ENCODE peak calls at places on chromosome 1, in seven cellular contexts. D, V, I, N, J, L and M are unnamed samples. For H3K79me1, the result is how much of the 10 kb centered on the place peaks cover.

GRCh38 chr1:18288609-18289219 is 181.1 kb downstream of the IGSF21 start:
- DNase-seq in D (no peak), V (peak), I (no peak), N (no peak), J (no peak), L (no peak), M (no peak)

GRCh38 chr1:216910081-216910840 is 187.0 kb upstream of the ESRRG start:
- DNase-seq in D (no peak), V (no peak), I (no peak), N (no peak), J (peak), L (no peak), M (no peak)

GRCh38 chr1:7352364-7352763 is 418.7 kb upstream of the VAMP3 start:
- DNase-seq in D (no peak), V (no peak), I (no peak), N (no peak), J (no peak), L (no peak), M (no peak)

GRCh38 chr1:1153874-1154273 is 19.8 kb upstream of the TTLL10 start:
- DNase-seq in D (no peak), V (no peak), I (no peak), N (no peak), J (peak), L (no peak), M (no peak)

GRCh38 chr1:90413519-90413918 is 303.6 kb downstream of the BARHL2 start:
- DNase-seq in D (no peak), V (no peak), I (no peak), N (no peak), J (no peak), L (no peak), M (no peak)

GRCh38 chr1:15923241-15923640 is 52.7 kb downstream of the ZBTB17 start:
- DNase-seq in D (no peak), V (no peak), I (peak), N (no peak), J (peak), L (no peak), M (peak)

GRCh38 chr1:15424146-15424667 is 14.0 kb upstream of the CTRC start:
- DNase-seq in D (no peak), V (no peak), I (no peak), N (no peak), J (no peak), L (no peak), M (no peak)

GRCh38 chr1:12376236-12377064 is 146.6 kb downstream of the VPS13D start:
- DNase-seq in D (no peak), V (no peak), I (peak), N (no peak), J (no peak), L (no peak), M (no peak)

GRCh38 chr1:34982820-34983376 is 2.2 kb downstream of the TMEM35B start:
- DNase-seq in D (no peak), V (no peak), I (no peak), N (no peak), J (no peak), L (no peak), M (peak)

GRCh38 chr1:15985611-15986272 is 9.8 kb upstream of the ZBTB17 start:
- DNase-seq in D (no peak), V (no peak), I (peak), N (no peak), J (no peak), L (no peak), M (peak)

GRCh38 chr1:10900691-10901090 is 104.2 kb upstream of the CASZ1 start:
- DNase-seq in D (no peak), V (peak), I (peak), N (no peak), J (no peak), L (no peak), M (no peak)
- H3K23ac ChIP-seq in D (no peak), V (no peak), I (no peak), N (no peak), J (no peak), L (no peak), M (no peak)

GRCh38 chr1:42746436-42747105 is 6.5 kb upstream of the CLDN19 start:
- DNase-seq in D (no peak), V (no peak), I (no peak), N (no peak), J (no peak), L (no peak), M (no peak)
- H2BK5ac ChIP-seq in D (no peak), V (no peak), I (no peak), N (no peak), J (no peak), L (no peak), M (no peak)

DNA sequence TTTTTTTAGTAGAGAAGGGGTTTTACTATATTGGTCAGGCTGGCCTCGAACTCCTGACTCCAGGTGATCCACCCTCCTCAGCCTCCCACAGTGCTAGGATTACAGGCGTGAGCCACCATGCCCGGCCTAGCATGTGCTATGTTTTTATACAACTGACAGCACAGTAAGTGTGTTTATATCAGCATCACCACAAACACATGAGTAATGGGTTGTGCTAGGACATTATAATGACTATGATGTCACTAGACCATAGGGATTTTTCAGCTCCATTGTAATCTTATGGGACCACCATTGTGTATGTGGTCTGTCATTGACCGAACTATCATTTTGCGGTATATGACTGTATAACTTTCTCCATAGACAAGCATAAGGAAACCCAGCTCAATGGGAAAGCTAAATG is 6.3 kb downstream of the LEFTY2 start:
- DNase-seq in D (no peak), V (no peak), I (no peak), N (no peak), J (peak), L (no peak), M (peak)
- H3K79me1 ChIP-seq in D (under half), V (under half), I (under half), N (under half), J (under half), L (under half), M (under half)

GRCh38 chr1:65558215-65558614 is 137.7 kb downstream of the LEPR start:
- DNase-seq in D (no peak), V (no peak), I (no peak), N (no peak), J (no peak), L (no peak), M (no peak)

GRCh38 chr1:65554829-65555228 is 134.4 kb downstream of the LEPR start:
- DNase-seq in D (no peak), V (no peak), I (no peak), N (no peak), J (no peak), L (no peak), M (no peak)
- H3K23ac ChIP-seq in D (no peak), V (no peak), I (no peak), N (no peak), J (no peak), L (no peak), M (no peak)

GRCh38 chr1:78472851-78473496 is 17.8 kb upstream of the PTGFR start:
- DNase-seq in D (no peak), V (no peak), I (no peak), N (no peak), J (no peak), L (no peak), M (no peak)
- H2BK5ac ChIP-seq in D (no peak), V (no peak), I (no peak), N (no peak), J (no peak), L (no peak), M (no peak)

GRCh38 chr1:54697896-54698295 is 17.8 kb upstream of the TTC4 start:
- DNase-seq in D (no peak), V (no peak), I (no peak), N (no peak), J (no peak), L (no peak), M (no peak)
- H3K79me1 ChIP-seq in D (under half), V (under half), I (under half), N (under half), J (under half), L (under half), M (under half)

GRCh38 chr1:203104789-203105188 is 19.0 kb upstream of the MYOG start:
- DNase-seq in D (no peak), V (no peak), I (peak), N (no peak), J (no peak), L (no peak), M (no peak)
- H3K23ac ChIP-seq in D (no peak), V (no peak), I (no peak), N (no peak), J (no peak), L (no peak), M (no peak)

DNA sequence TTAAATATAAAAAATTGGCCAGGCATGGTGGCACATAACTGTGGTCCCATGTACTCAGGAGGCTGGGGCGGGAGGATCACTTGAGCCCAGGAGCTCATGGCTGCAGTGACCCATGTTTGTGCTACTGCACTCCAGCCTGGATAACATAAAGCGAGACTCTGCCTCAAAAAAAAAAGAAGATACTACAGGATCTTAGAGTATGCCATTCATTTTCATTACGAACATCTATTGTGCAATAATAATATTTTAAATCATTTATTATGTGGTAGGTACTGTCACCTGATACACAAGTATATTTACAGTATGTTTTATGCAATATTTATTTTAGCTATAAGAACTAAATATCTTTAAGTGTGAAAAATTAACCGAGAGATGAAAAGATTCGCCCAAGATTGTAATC is 9.3 kb upstream of the GIPC2 start:
- DNase-seq in D (no peak), V (no peak), I (no peak), N (no peak), J (no peak), L (no peak), M (no peak)
- H2BK5ac ChIP-seq in D (no peak), V (no peak), I (no peak), N (no peak), J (no peak), L (no peak), M (no peak)

GRCh38 chr1:2967881-2968280 is 53.4 kb upstream of the ACTRT2 start:
- DNase-seq in D (no peak), V (no peak), I (no peak), N (no peak), J (no peak), L (no peak), M (no peak)
- H3K79me1 ChIP-seq in D (under half), V (under half), I (under half), N (under half), J (under half), L (under half), M (under half)

DNA sequence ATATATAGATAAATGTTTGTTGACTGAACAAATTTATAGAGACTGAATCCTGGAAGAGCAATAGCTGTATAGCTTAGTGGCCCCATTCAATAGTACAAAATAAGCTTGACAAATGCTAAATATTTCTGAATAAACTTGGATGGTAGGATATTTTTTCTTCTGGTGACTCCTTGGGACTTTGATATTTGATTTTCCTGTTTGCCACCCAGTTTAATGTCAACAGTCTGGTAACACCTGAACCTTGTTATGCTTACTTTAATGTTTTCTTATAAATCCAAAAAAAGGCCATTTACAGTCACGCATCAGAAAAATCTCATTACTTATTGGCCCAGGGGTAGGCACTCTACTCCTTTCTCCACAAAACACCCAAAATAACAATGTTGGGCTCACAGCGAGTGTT is 30.8 kb downstream of the WDR64 start:
- DNase-seq in D (no peak), V (no peak), I (no peak), N (no peak), J (no peak), L (no peak), M (no peak)
- H3K23ac ChIP-seq in D (no peak), V (no peak), I (no peak), N (no peak), J (no peak), L (no peak), M (no peak)